ENCODE peak calls at places on chromosomes 12 and 14, in eight cellular contexts. X is fibroblast of lung, A is upper lobe of right lung, F is thoracic aorta, C is lower lobe of right lung, B is epithelial cell of esophagus, L is AG10803, U is PC-3. V is an unnamed sample.

GRCh38 chr12:6554990-6555691 is 701 bp downstream of the IFFO1 start:
- DNase-seq in X (peak; percentile 25), A (no peak), F (no peak), C (no peak), B (no peak), L (no peak), U (no peak), V (peak; percentile 27)

GRCh38 chr12:49889361-49890095 is 14.2 kb downstream of the FAIM2 start:
- DNase-seq in X (no peak), A (no peak), F (no peak), C (no peak), B (no peak), L (no peak), U (no peak), V (no peak)

GRCh38 chr14:70905316-70905715 is 1.9 kb upstream of the PCNX1 start:
- DNase-seq in X (no peak), A (no peak), F (no peak), C (no peak), B (no peak), L (peak; percentile 93), U (no peak), V (peak; percentile 71)

GRCh38 chr14:103104654-103105511 is 10.4 kb downstream of the EXOC3L4 start:
- DNase-seq in X (peak; percentile 42), A (peak; percentile 89), F (no peak), C (peak; percentile 80), B (peak; percentile 58), L (peak; percentile 58), U (peak; percentile 82), V (peak; percentile 57)

GRCh38 chr14:100826371-100827139 is 637 bp downstream of the MEG3 start:
- DNase-seq in X (no peak), A (no peak), F (no peak), C (no peak), B (no peak), L (peak; percentile 20), U (no peak), V (no peak)

GRCh38 chr14:90562652-90563051 is 165.8 kb downstream of the CALM1 start:
- DNase-seq in X (no peak), A (no peak), F (no peak), C (no peak), B (no peak), L (no peak), U (no peak), V (no peak)

GRCh38 chr12:51901121-51901812 is 6.0 kb upstream of the ACVRL1 start:
- DNase-seq in X (no peak), A (peak; percentile 50), F (no peak), C (no peak), B (no peak), L (no peak), U (no peak), V (no peak)

GRCh38 chr14:60777856-60778578 is 43.5 kb downstream of the MNAT1 start:
- DNase-seq in X (peak; percentile 97), A (no peak), F (no peak), C (no peak), B (peak; percentile 71), L (peak; percentile 94), U (peak; percentile 91), V (peak; percentile 90)

GRCh38 chr14:41899416-41899815 is 292.7 kb downstream of the LRFN5 start:
- DNase-seq in X (peak; percentile 23), A (no peak), F (no peak), C (no peak), B (no peak), L (peak; percentile 0), U (peak; percentile 9), V (no peak)

GRCh38 chr12:105279460-105280056 is 43.6 kb upstream of the APPL2 start:
- DNase-seq in X (no peak), A (no peak), F (no peak), C (no peak), B (peak; percentile 49), L (no peak), U (no peak), V (peak; percentile 52)

GRCh38 chr14:46137786-46138185 is 513.8 kb downstream of the RPL10L start:
- DNase-seq in X (no peak), A (no peak), F (no peak), C (no peak), B (no peak), L (no peak), U (no peak), V (no peak)

GRCh38 chr12:44875417-44875953 is 630 bp downstream of the NELL2 start:
- DNase-seq in X (no peak), A (peak; percentile 48), F (no peak), C (no peak), B (no peak), L (no peak), U (no peak), V (no peak)

GRCh38 chr14:88078525-88078924 is 73.6 kb downstream of the GPR65 start:
- DNase-seq in X (no peak), A (no peak), F (no peak), C (no peak), B (no peak), L (no peak), U (no peak), V (no peak)

GRCh38 chr14:88075298-88075981 is 70.5 kb downstream of the GPR65 start:
- DNase-seq in X (no peak), A (no peak), F (no peak), C (no peak), B (no peak), L (no peak), U (no peak), V (no peak)

DNA sequence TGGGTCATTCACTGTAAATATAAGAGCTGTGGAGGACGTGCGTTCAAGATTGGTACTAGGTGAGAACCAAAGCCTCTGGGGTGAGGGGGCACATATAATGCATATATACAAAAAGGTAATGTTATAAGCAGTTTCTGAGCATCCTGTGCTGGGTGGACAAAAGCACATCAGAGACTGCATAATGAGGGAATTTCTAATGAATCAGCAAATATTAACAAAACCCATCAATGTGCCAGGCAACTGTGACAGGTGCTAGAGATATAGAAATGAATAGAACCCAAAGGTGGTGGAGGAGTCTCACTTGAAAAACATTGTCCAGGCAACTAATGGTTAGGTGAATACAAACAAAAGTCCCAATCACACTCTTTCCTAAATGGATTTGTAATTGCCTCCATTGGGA is 74.7 kb downstream of the GPR65 start:
- DNase-seq in X (no peak), A (no peak), F (no peak), C (no peak), B (no peak), L (no peak), U (no peak), V (no peak)
- TF ChIP-seq CTCF in X (no peak), A (no peak), F (no peak), C (no peak), B (no peak), L (no peak), U (no peak), V (no peak)

GRCh38 chr14:99751539-99752485 is 41.4 kb upstream of the EML1 start:
- DNase-seq in X (peak; percentile 72), A (no peak), F (no peak), C (peak; percentile 44), B (no peak), L (peak; percentile 43), U (peak; percentile 41), V (peak; percentile 56)

GRCh38 chr14:99753225-99754140 is 39.7 kb upstream of the EML1 start:
- DNase-seq in X (no peak), A (no peak), F (no peak), C (peak; percentile 40), B (no peak), L (no peak), U (no peak), V (no peak)

GRCh38 chr14:99754141-99755067 is 38.8 kb upstream of the EML1 start:
- DNase-seq in X (peak; percentile 59), A (peak; percentile 52), F (no peak), C (peak; percentile 24), B (peak; percentile 52), L (peak; percentile 33), U (peak; percentile 38), V (peak; percentile 62)

GRCh38 chr14:99750746-99751450 is 42.3 kb upstream of the EML1 start:
- DNase-seq in X (no peak), A (no peak), F (no peak), C (peak; percentile 33), B (no peak), L (no peak), U (no peak), V (no peak)

GRCh38 chr14:99752486-99753121 is 40.6 kb upstream of the EML1 start:
- DNase-seq in X (peak; percentile 81), A (no peak), F (no peak), C (peak; percentile 34), B (peak; percentile 77), L (peak; percentile 72), U (peak; percentile 81), V (peak; percentile 59)
- H3K4me3 ChIP-seq in X (no peak overlapping the region), A (no peak overlapping the region), F (no peak overlapping the region), C (no peak overlapping the region), B (no peak overlapping the region), L (no peak overlapping the region), U (peak overlapping the region; percentile 8), V (no peak overlapping the region)

GRCh38 chr14:105398726-105399440 is 545 bp downstream of the TEX22 start:
- DNase-seq in X (peak; percentile 45), A (no peak), F (no peak), C (no peak), B (no peak), L (peak; percentile 22), U (peak; percentile 43), V (peak; percentile 32)
- TF ChIP-seq CTCF in X (no peak), A (no peak), F (peak; percentile 6), C (peak; percentile 15), B (no peak), L (no peak), U (no peak), V (no peak)

GRCh38 chr12:26791328-26791791 is 41.6 kb downstream of the ITPR2 start:
- DNase-seq in X (peak; percentile 76), A (no peak), F (no peak), C (no peak), B (no peak), L (peak; percentile 77), U (no peak), V (peak; percentile 47)
- H3K4me3 ChIP-seq in X (no peak overlapping the region), A (no peak overlapping the region), F (no peak overlapping the region), C (no peak overlapping the region), B (no peak overlapping the region), L (no peak overlapping the region), U (no peak overlapping the region), V (no peak overlapping the region)

DNA sequence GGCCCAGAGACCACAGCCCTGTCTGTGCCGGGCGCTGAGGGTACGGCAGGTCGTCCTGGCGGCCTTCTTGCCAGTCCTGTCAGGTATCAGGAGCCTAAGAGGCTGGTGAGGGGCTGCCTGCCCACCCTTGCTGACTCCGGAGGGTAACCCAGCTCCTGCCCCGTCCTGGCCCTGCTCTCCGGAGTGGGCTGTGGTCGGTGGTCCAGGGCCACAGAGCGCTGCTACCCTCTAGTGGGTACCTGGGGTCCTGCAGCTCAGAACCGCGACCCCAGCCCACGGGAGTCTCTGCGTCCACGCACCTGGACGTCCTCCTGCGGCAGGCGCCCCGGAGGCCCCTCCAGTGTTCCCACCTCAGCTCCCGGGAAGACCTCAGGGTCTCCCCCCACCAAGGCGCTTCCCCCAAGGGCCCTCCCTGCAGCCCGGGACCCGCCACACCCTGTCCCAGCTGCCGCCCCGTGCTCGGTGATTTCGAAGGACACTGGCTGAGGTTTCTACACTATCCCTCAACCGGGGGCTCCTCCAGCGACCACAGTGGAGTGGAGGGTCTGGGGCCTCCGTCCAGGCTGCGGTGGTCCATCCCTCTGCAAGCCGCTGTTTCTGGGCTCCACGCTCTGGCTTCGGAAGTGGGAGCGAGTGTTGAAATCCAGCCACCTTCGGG is 75.9 kb upstream of the FBRSL1 start:
- DNase-seq in X (no peak), A (no peak), F (no peak), C (no peak), B (no peak), L (no peak), U (peak; percentile 50), V (no peak)
- TF ChIP-seq CTCF in X (peak; percentile 53), A (peak; percentile 33), F (no peak), C (peak; percentile 27), B (peak; percentile 47), L (peak; percentile 45), U (peak; percentile 88), V (peak; percentile 66)

V was measured in cardiac fibroblast.